ENCODE peak calls at places on chromosomes 3 and 15, in nine cellular contexts. V is hepatocyte; S is cardiac fibroblast; J is CD8-positive, alpha-beta T cell; Q is HCT116; E is sigmoid colon; O is neural crest cell; G is choroid plexus epithelial cell; B is mucosa of descending colon. P is an unnamed sample.

GRCh38 chr3:14425574-14426304 is 23.3 kb downstream of the SLC6A6 start:
- DNase-seq in O (no peak), G (no peak), Q (no peak), S (no peak), E (no peak), J (no peak), B (peak), V (no peak), P (no peak)

GRCh38 chr3:117454236-117454635 is 744.7 kb downstream of the TUSC7 start:
- DNase-seq in J (no peak), Q (no peak), G (peak), E (no peak), S (no peak), B (peak), O (no peak), V (no peak), P (no peak)

GRCh38 chr3:143240921-143241320 is 121.3 kb downstream of the CHST2 start:
- DNase-seq in Q (no peak), O (no peak), J (no peak), S (peak), B (no peak), G (no peak), E (no peak), V (no peak), P (no peak)

GRCh38 chr3:185715091-185715490 is 109.8 kb downstream of the IGF2BP2 start:
- DNase-seq in S (no peak), J (no peak), Q (no peak), G (no peak), E (no peak), O (no peak), B (peak), V (peak), P (no peak)

GRCh38 chr3:37909067-37909911 is 47.6 kb downstream of the CTDSPL start:
- DNase-seq in V (no peak), O (no peak), J (no peak), B (no peak), Q (no peak), G (no peak), S (peak), E (no peak), P (no peak)

GRCh38 chr3:126098391-126098858 is 14.5 kb upstream of the SLC41A3 start:
- DNase-seq in Q (no peak), E (peak), V (no peak), J (no peak), B (no peak), S (no peak), G (peak), O (no peak), P (no peak)

GRCh38 chr3:17149076-17149475 is 264.3 kb downstream of the PLCL2 start:
- DNase-seq in E (no peak), S (no peak), O (no peak), J (no peak), V (no peak), Q (no peak), B (no peak), G (no peak), P (no peak)

GRCh38 chr15:61621146-61621545 is 392.0 kb upstream of the RORA start:
- DNase-seq in O (peak), J (no peak), B (peak), S (peak), G (peak), V (peak), E (no peak), Q (no peak), P (no peak)

GRCh38 chr15:68678746-68679145 is 100.0 kb downstream of the CORO2B start:
- DNase-seq in B (no peak), J (no peak), V (no peak), S (no peak), O (no peak), E (peak), G (no peak), Q (no peak), P (no peak)

GRCh38 chr3:190319660-190320059 is 2.6 kb downstream of the CLDN1 start:
- DNase-seq in B (no peak), V (no peak), S (no peak), E (no peak), O (no peak), J (no peak), Q (no peak), G (peak), P (no peak)

GRCh38 chr3:25840099-25840498 is 50.2 kb downstream of the OXSM start:
- DNase-seq in O (no peak), E (no peak), Q (no peak), J (no peak), G (no peak), S (no peak), B (no peak), V (no peak), P (no peak)
- TF ChIP-seq CTCF in O (no peak), E (no peak), Q (no peak), J (no peak), G (no peak), S (no peak), B (no peak), V (no peak), P (no peak)

DNA sequence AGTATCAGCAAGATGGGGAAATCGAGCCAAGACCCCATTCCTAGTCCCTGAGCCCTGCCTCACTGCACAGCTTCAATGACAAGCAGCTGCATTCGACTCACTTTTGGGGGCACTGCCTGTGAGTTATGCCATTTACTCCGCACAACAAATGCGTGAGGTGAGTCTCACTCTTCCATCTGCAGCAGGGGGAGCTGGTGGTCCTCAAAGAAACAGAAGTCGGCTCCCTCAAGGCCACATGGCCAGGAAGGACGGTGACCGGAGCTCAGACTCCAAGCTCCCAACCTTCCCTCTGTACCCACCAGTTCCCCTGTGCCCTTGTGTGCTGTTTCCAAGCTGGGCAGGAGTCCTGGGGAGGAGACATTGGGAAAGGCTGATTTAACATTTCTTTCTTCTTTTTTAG is 127.7 kb upstream of the IQSEC1 start:
- DNase-seq in G (peak), E (no peak), V (no peak), S (no peak), Q (no peak), O (no peak), B (no peak), J (no peak), P (no peak)
- TF ChIP-seq CTCF in G (peak), E (no peak), V (peak), S (peak), Q (no peak), O (no peak), B (no peak), J (no peak), P (no peak)

DNA sequence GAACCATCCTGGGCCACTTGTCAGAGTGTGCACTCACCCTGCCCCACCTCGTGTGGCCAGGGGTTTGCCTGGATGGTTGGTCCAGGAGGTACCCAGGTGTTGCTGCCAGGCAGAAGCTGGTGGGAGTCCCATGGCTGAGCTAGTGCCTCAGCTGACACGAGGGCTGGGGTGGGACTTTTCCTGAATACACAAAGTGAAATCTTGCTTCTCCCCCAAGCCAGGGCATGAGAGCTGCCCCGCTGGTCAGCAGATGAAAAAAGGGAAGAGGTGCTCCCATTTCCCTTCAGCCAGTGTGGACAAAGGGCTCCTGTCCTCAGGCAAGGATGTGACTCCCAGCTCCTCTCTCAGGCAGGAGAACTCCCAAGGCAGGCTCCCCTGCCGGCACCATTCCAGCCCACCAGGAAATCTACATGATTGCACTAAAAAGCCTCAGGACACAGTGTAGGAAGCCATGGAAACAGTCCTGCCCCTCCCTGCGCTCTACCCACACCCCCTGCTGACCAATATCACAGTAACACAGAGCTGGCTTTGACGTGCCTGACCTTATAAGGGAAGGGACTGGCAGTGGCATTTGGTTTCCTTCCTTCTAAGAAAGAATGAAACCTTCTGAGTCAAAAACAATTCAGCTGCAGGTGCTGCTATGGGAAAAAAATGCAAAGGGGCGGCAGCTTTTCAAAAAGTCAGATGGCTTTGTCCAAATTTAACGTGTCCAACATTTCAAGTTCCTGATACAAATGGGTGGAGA is 33.9 kb downstream of the MYO5C start:
- DNase-seq in J (peak), B (peak), S (peak), Q (peak), G (peak), E (peak), V (peak), O (peak), P (peak)
- TF ChIP-seq CTCF in J (no peak), B (no peak), S (peak), Q (no peak), G (peak), E (no peak), V (no peak), O (peak), P (no peak)

DNA sequence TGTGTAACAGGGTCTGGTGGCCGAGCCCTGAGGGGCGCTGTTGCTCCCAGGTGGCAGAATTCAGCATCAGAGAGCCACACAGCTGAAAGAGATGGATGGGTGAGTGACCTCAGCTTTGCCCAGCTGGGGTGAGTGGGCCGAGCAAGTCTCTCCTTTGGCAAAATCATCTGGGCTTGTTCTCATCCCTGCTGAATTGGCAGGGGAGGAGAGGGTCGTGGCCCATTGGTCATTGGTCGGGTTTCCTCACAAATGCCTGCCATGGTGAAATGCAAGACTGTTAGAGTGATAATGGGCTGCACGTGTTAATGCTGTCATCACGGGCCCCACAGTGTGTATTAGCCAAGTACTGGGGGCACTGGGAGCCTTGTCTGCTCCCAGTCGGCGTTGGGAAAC is 15.9 kb downstream of the ABHD2 start:
- DNase-seq in E (peak), B (no peak), G (peak), O (no peak), S (no peak), V (no peak), J (no peak), Q (no peak), P (no peak)
- TF ChIP-seq CTCF in E (no peak), B (no peak), G (no peak), O (no peak), S (no peak), V (no peak), J (no peak), Q (no peak), P (no peak)